ENCODE peak calls at places on chromosomes 2 and 18, in seven cellular contexts. One of them, this sample, is unnamed.

GRCh38 chr18:57561728-57562423 is 24.6 kb downstream of the FECH start:
- DNase-seq in HepG2: peak; percentile 47
- DNase-seq in HCT116: peak; percentile 16
- DNase-seq in K562: peak; percentile 52
- DNase-seq in SK-N-SH: peak; percentile 68
- DNase-seq in H1: peak; percentile 67
- DNase-seq in Panc1: no peak
- DNase-seq in this sample: no peak

GRCh38 chr2:182048088-182048487 is 62.4 kb downstream of the PPP1R1C start:
- DNase-seq in SK-N-SH: no peak
- DNase-seq in HepG2: no peak
- DNase-seq in Panc1: no peak
- DNase-seq in K562: no peak
- DNase-seq in H1: no peak
- DNase-seq in HCT116: no peak
- DNase-seq in this sample: no peak

GRCh38 chr2:111227716-111228141 is 107.0 kb downstream of the BCL2L11 start:
- DNase-seq in H1: no peak
- DNase-seq in K562: no peak
- DNase-seq in HCT116: no peak
- DNase-seq in HepG2: peak; percentile 42
- DNase-seq in Panc1: no peak
- DNase-seq in SK-N-SH: no peak
- DNase-seq in this sample: no peak

GRCh38 chr2:122236152-122236892 is 480.9 kb downstream of the TSN start:
- DNase-seq in HepG2: no peak
- DNase-seq in SK-N-SH: peak; percentile 15
- DNase-seq in K562: no peak
- DNase-seq in HCT116: no peak
- DNase-seq in H1: no peak
- DNase-seq in Panc1: peak; percentile 64
- DNase-seq in this sample: no peak

GRCh38 chr18:46318356-46318755 is 214.2 kb downstream of the HAUS1 start:
- DNase-seq in H1: no peak
- DNase-seq in K562: no peak
- DNase-seq in Panc1: no peak
- DNase-seq in HepG2: no peak
- DNase-seq in HCT116: no peak
- DNase-seq in SK-N-SH: no peak
- DNase-seq in this sample: no peak

GRCh38 chr2:128986867-128987268 is 668.2 kb upstream of the HS6ST1 start:
- DNase-seq in HCT116: no peak
- DNase-seq in K562: no peak
- DNase-seq in Panc1: no peak
- DNase-seq in H1: no peak
- DNase-seq in SK-N-SH: no peak
- DNase-seq in HepG2: no peak
- DNase-seq in this sample: no peak

GRCh38 chr18:59874166-59874565 is 25.6 kb upstream of the PMAIP1 start:
- DNase-seq in HCT116: peak; percentile 65
- DNase-seq in K562: peak; percentile 24
- DNase-seq in H1: no peak
- DNase-seq in HepG2: peak; percentile 13
- DNase-seq in Panc1: no peak
- DNase-seq in SK-N-SH: no peak
- DNase-seq in this sample: no peak

GRCh38 chr2:137380610-137381009 is 583.7 kb upstream of the HNMT start:
- DNase-seq in H1: no peak
- DNase-seq in HepG2: no peak
- DNase-seq in Panc1: no peak
- DNase-seq in SK-N-SH: no peak
- DNase-seq in K562: no peak
- DNase-seq in HCT116: no peak
- DNase-seq in this sample: no peak

GRCh38 chr2:11498543-11499034 is 32.6 kb upstream of the E2F6 start:
- DNase-seq in K562: no peak
- DNase-seq in H1: no peak
- DNase-seq in SK-N-SH: peak; percentile 80
- DNase-seq in Panc1: no peak
- DNase-seq in HCT116: no peak
- DNase-seq in HepG2: peak; percentile 80
- DNase-seq in this sample: peak; percentile 69

GRCh38 chr2:97660775-97661417 is 2.9 kb downstream of the ACTR1B start:
- DNase-seq in H1: no peak
- DNase-seq in K562: peak; percentile 38
- DNase-seq in HepG2: no peak
- DNase-seq in HCT116: no peak
- DNase-seq in SK-N-SH: no peak
- DNase-seq in Panc1: no peak
- DNase-seq in this sample: no peak

GRCh38 chr2:10059016-10059351 is 15.6 kb downstream of the KLF11 start:
- DNase-seq in SK-N-SH: no peak
- DNase-seq in Panc1: no peak
- DNase-seq in HepG2: no peak
- DNase-seq in H1: no peak
- DNase-seq in K562: no peak
- DNase-seq in HCT116: no peak
- DNase-seq in this sample: no peak

GRCh38 chr2:138428710-138429440 is 72.7 kb upstream of the SPOPL start:
- DNase-seq in HepG2: no peak
- DNase-seq in SK-N-SH: no peak
- DNase-seq in Panc1: no peak
- DNase-seq in H1: no peak
- DNase-seq in HCT116: no peak
- DNase-seq in K562: no peak
- DNase-seq in this sample: no peak

GRCh38 chr2:62570861-62571698 is 65.1 kb upstream of the TMEM17 start:
- DNase-seq in Panc1: no peak
- DNase-seq in H1: peak; percentile 59
- DNase-seq in HCT116: no peak
- DNase-seq in HepG2: no peak
- DNase-seq in K562: no peak
- DNase-seq in SK-N-SH: no peak
- DNase-seq in this sample: no peak

GRCh38 chr2:20015482-20016083 is 3.1 kb upstream of the MATN3 start:
- DNase-seq in H1: no peak
- DNase-seq in Panc1: peak; percentile 47
- DNase-seq in HCT116: peak; percentile 26
- DNase-seq in SK-N-SH: peak; percentile 80
- DNase-seq in HepG2: peak; percentile 75
- DNase-seq in K562: peak; percentile 55
- DNase-seq in this sample: peak; percentile 7

GRCh38 chr2:43467889-43468288 is 127.9 kb downstream of the THADA start:
- DNase-seq in H1: no peak
- DNase-seq in Panc1: no peak
- DNase-seq in K562: no peak
- DNase-seq in HepG2: no peak
- DNase-seq in HCT116: no peak
- DNase-seq in SK-N-SH: no peak
- DNase-seq in this sample: no peak

GRCh38 chr2:129673881-129674513 is 305.5 kb upstream of the RAB6C start:
- DNase-seq in HCT116: no peak
- DNase-seq in HepG2: no peak
- DNase-seq in H1: no peak
- DNase-seq in K562: no peak
- DNase-seq in SK-N-SH: no peak
- DNase-seq in Panc1: no peak
- DNase-seq in this sample: peak; percentile 38

GRCh38 chr18:74454279-74454741 is 2.8 kb downstream of the DIPK1C start:
- DNase-seq in H1: no peak
- DNase-seq in SK-N-SH: no peak
- DNase-seq in HCT116: no peak
- DNase-seq in K562: no peak
- DNase-seq in Panc1: no peak
- DNase-seq in HepG2: no peak
- DNase-seq in this sample: no peak

GRCh38 chr2:207945201-207945600 is 80.1 kb downstream of the PLEKHM3 start:
- DNase-seq in Panc1: no peak
- DNase-seq in K562: no peak
- DNase-seq in H1: no peak
- DNase-seq in HCT116: no peak
- DNase-seq in HepG2: no peak
- DNase-seq in SK-N-SH: no peak
- DNase-seq in this sample: no peak

GRCh38 chr2:219689676-219690628 is 62.5 kb downstream of the SLC4A3 start:
- DNase-seq in K562: peak; percentile 79
- DNase-seq in Panc1: no peak
- DNase-seq in HCT116: no peak
- DNase-seq in HepG2: peak; percentile 51
- DNase-seq in H1: peak; percentile 66
- DNase-seq in SK-N-SH: peak; percentile 60
- DNase-seq in this sample: peak; percentile 23
- TF ChIP-seq SIN3A in K562: no peak
- TF ChIP-seq SIN3A in Panc1: no peak
- TF ChIP-seq SIN3A in HCT116: no peak
- TF ChIP-seq SIN3A in HepG2: no peak
- TF ChIP-seq SIN3A in H1: no peak
- TF ChIP-seq SIN3A in SK-N-SH: no peak
- TF ChIP-seq SIN3A in this sample: no peak

DNA sequence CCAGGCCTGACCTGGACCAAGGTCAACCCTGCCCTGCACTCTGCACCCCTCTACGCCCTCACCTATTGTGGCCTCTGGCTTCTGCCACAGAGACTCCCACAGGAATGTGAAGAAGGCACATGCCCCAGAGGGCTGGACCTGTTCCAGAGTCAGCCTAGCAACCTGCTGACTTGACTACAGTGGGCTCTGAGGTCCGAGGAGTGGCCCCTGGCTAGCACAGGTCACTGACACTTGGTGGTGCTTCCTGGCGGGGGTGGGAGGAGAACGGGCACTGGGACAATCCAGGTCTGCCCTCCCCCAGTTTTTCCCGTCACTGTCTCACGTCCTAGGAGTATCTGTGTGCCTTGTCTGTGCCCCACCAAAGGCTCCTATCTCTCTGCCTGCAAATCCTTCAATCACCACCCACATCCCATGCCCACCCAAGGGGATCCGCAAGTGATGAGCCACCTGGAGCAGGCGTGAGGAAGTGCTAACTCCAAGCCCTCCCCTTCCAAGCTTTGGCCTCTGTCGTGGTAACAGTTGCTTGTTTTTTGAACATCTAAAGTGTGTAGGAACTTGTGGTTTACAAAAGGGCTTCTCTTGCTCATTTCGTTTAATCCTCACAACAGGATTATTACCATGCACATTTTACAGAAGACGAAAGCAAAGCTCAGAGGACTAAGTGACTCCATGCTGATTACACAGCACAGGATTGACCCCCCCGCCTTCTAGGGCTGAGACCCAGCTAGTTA is 86.2 kb downstream of the MCFD2 start:
- DNase-seq in SK-N-SH: no peak
- DNase-seq in HCT116: no peak
- DNase-seq in Panc1: no peak
- DNase-seq in HepG2: no peak
- DNase-seq in K562: no peak
- DNase-seq in H1: no peak
- DNase-seq in this sample: no peak
- TF ChIP-seq SIN3A in SK-N-SH: no peak
- TF ChIP-seq SIN3A in HCT116: no peak
- TF ChIP-seq SIN3A in Panc1: no peak
- TF ChIP-seq SIN3A in HepG2: no peak
- TF ChIP-seq SIN3A in K562: no peak
- TF ChIP-seq SIN3A in H1: no peak
- TF ChIP-seq SIN3A in this sample: no peak

GRCh38 chr2:65579506-65580235 is 147.3 kb upstream of the SPRED2 start:
- DNase-seq in SK-N-SH: no peak
- DNase-seq in HCT116: no peak
- DNase-seq in K562: no peak
- DNase-seq in H1: no peak
- DNase-seq in HepG2: no peak
- DNase-seq in Panc1: no peak
- DNase-seq in this sample: no peak

GRCh38 chr2:65576861-65577601 is 144.6 kb upstream of the SPRED2 start:
- DNase-seq in HCT116: peak; percentile 90
- DNase-seq in H1: no peak
- DNase-seq in HepG2: peak; percentile 91
- DNase-seq in K562: peak; percentile 52
- DNase-seq in SK-N-SH: no peak
- DNase-seq in Panc1: peak; percentile 84
- DNase-seq in this sample: no peak

GRCh38 chr2:65576278-65576677 is 143.9 kb upstream of the SPRED2 start:
- DNase-seq in HCT116: no peak
- DNase-seq in K562: no peak
- DNase-seq in Panc1: no peak
- DNase-seq in SK-N-SH: no peak
- DNase-seq in HepG2: no peak
- DNase-seq in H1: no peak
- DNase-seq in this sample: no peak

GRCh38 chr2:65583061-65583460 is 150.7 kb upstream of the SPRED2 start:
- DNase-seq in HepG2: no peak
- DNase-seq in HCT116: no peak
- DNase-seq in Panc1: no peak
- DNase-seq in SK-N-SH: no peak
- DNase-seq in H1: no peak
- DNase-seq in K562: no peak
- DNase-seq in this sample: no peak

GRCh38 chr2:65580824-65581223 is 148.4 kb upstream of the SPRED2 start:
- DNase-seq in HepG2: no peak
- DNase-seq in H1: no peak
- DNase-seq in K562: no peak
- DNase-seq in HCT116: no peak
- DNase-seq in Panc1: no peak
- DNase-seq in SK-N-SH: no peak
- DNase-seq in this sample: no peak
- TF ChIP-seq SIN3A in HepG2: no peak
- TF ChIP-seq SIN3A in H1: no peak
- TF ChIP-seq SIN3A in K562: no peak
- TF ChIP-seq SIN3A in HCT116: no peak
- TF ChIP-seq SIN3A in Panc1: no peak
- TF ChIP-seq SIN3A in SK-N-SH: no peak
- TF ChIP-seq SIN3A in this sample: no peak

DNA sequence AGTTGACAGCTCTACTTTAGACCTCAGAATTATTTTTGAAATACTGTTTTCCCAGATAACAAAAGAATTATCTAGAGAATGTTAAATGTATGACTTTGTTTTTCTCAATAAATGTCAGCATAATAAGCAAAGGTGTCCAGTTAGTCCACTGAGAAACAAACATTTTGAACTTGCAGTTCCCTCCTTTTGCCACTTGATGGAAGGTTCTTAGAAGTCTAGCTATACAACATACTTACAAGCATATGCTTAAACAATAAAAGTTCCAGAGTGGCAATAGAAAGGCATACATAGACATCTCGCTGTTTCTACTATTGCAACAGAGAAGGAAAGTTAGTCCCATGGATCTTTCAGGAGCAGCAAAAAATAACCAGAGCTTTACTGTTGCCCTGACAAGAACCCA is 11.8 kb downstream of the NDUFA10 start:
- DNase-seq in HepG2: no peak
- DNase-seq in Panc1: no peak
- DNase-seq in K562: no peak
- DNase-seq in HCT116: no peak
- DNase-seq in H1: no peak
- DNase-seq in SK-N-SH: no peak
- DNase-seq in this sample: no peak
- TF ChIP-seq SIN3A in HepG2: no peak
- TF ChIP-seq SIN3A in Panc1: no peak
- TF ChIP-seq SIN3A in K562: no peak
- TF ChIP-seq SIN3A in HCT116: no peak
- TF ChIP-seq SIN3A in H1: no peak
- TF ChIP-seq SIN3A in SK-N-SH: no peak
- TF ChIP-seq SIN3A in this sample: no peak

This sample was measured in GM12878.